ENCODE peak calls at places on chromosomes 11 and 22, in seven cellular contexts. One of them, this sample, is unnamed.

GRCh38 chr11:44601471-44602370 is 36.3 kb downstream of the CD82 start:
- DNase-seq in psoas muscle: no peak
- DNase-seq in fibroblast of pulmonary artery: no peak
- DNase-seq in stomach: no peak
- DNase-seq in Peyer's patch: peak
- DNase-seq in uterus: no peak
- DNase-seq in HFF-Myc: no peak
- DNase-seq in this sample: peak

GRCh38 chr11:83746921-83747585 is 460.9 kb upstream of the CCDC90B start:
- DNase-seq in psoas muscle: no peak
- DNase-seq in fibroblast of pulmonary artery: no peak
- DNase-seq in stomach: no peak
- DNase-seq in Peyer's patch: no peak
- DNase-seq in uterus: no peak
- DNase-seq in HFF-Myc: no peak
- DNase-seq in this sample: no peak

GRCh38 chr22:38716827-38717226 is 11.1 kb downstream of the GTPBP1 start:
- DNase-seq in psoas muscle: no peak
- DNase-seq in fibroblast of pulmonary artery: no peak
- DNase-seq in stomach: no peak
- DNase-seq in Peyer's patch: no peak
- DNase-seq in uterus: no peak
- DNase-seq in HFF-Myc: no peak
- DNase-seq in this sample: no peak

GRCh38 chr11:61133956-61134662 is 27.1 kb downstream of the VPS37C start:
- DNase-seq in psoas muscle: no peak
- DNase-seq in fibroblast of pulmonary artery: no peak
- DNase-seq in stomach: no peak
- DNase-seq in Peyer's patch: no peak
- DNase-seq in uterus: no peak
- DNase-seq in HFF-Myc: no peak
- DNase-seq in this sample: no peak

GRCh38 chr11:74134661-74135515 is 35.9 kb downstream of the C2CD3 start:
- DNase-seq in psoas muscle: no peak
- DNase-seq in fibroblast of pulmonary artery: no peak
- DNase-seq in stomach: no peak
- DNase-seq in Peyer's patch: no peak
- DNase-seq in uterus: no peak
- DNase-seq in HFF-Myc: no peak
- DNase-seq in this sample: no peak

GRCh38 chr11:96567193-96567592 is 177.4 kb downstream of the JRKL start:
- DNase-seq in psoas muscle: no peak
- DNase-seq in fibroblast of pulmonary artery: peak
- DNase-seq in stomach: no peak
- DNase-seq in Peyer's patch: no peak
- DNase-seq in uterus: no peak
- DNase-seq in HFF-Myc: no peak
- DNase-seq in this sample: no peak

GRCh38 chr11:65479184-65480145 is 19.4 kb upstream of the MALAT1 start:
- DNase-seq in psoas muscle: peak
- DNase-seq in fibroblast of pulmonary artery: peak
- DNase-seq in stomach: peak
- DNase-seq in Peyer's patch: no peak
- DNase-seq in uterus: peak
- DNase-seq in HFF-Myc: no peak
- DNase-seq in this sample: peak

GRCh38 chr22:38491707-38492348 is 14.3 kb downstream of the DDX17 start:
- DNase-seq in psoas muscle: no peak
- DNase-seq in fibroblast of pulmonary artery: no peak
- DNase-seq in stomach: no peak
- DNase-seq in Peyer's patch: no peak
- DNase-seq in uterus: no peak
- DNase-seq in HFF-Myc: no peak
- DNase-seq in this sample: no peak

GRCh38 chr11:75668508-75669297 is at the start of gene MAP6:
- DNase-seq in psoas muscle: peak
- DNase-seq in fibroblast of pulmonary artery: no peak
- DNase-seq in stomach: no peak
- DNase-seq in Peyer's patch: no peak
- DNase-seq in uterus: peak
- DNase-seq in HFF-Myc: no peak
- DNase-seq in this sample: peak

GRCh38 chr11:70885721-70886305 is 366.6 kb downstream of the SHANK2 start:
- DNase-seq in psoas muscle: no peak
- DNase-seq in fibroblast of pulmonary artery: no peak
- DNase-seq in stomach: no peak
- DNase-seq in Peyer's patch: no peak
- DNase-seq in uterus: no peak
- DNase-seq in HFF-Myc: no peak
- DNase-seq in this sample: no peak

GRCh38 chr22:45772726-45773125 is 101.1 kb downstream of the ATXN10 start:
- DNase-seq in psoas muscle: no peak
- DNase-seq in fibroblast of pulmonary artery: no peak
- DNase-seq in stomach: no peak
- DNase-seq in Peyer's patch: no peak
- DNase-seq in uterus: no peak
- DNase-seq in HFF-Myc: no peak
- DNase-seq in this sample: no peak

GRCh38 chr11:75262961-75263852 is 22.6 kb downstream of the TPBGL start:
- DNase-seq in psoas muscle: no peak
- DNase-seq in fibroblast of pulmonary artery: no peak
- DNase-seq in stomach: no peak
- DNase-seq in Peyer's patch: no peak
- DNase-seq in uterus: no peak
- DNase-seq in HFF-Myc: no peak
- DNase-seq in this sample: no peak

DNA sequence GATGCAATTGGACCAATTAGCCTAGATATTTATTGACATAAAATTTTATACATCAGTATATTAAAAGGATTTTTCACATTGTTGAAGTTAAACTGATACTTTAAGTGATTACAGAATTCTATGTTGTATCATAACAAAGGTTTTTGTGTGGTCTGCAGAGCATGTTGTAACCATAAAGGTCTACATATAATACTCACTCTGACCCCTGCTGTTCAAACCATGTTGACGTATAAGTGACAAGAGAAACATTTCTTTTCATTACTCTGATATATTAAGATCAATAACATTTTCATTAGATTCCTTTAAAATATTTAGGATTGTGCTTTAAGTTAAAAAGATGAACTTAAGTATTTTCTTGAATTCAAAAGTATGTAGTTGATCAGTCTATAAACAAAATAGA is 63.9 kb downstream of the GAS2 start:
- DNase-seq in psoas muscle: no peak
- DNase-seq in fibroblast of pulmonary artery: peak
- DNase-seq in stomach: no peak
- DNase-seq in Peyer's patch: no peak
- DNase-seq in uterus: no peak
- DNase-seq in HFF-Myc: no peak
- DNase-seq in this sample: peak
- TF ChIP-seq CTCF in psoas muscle: peak
- TF ChIP-seq CTCF in fibroblast of pulmonary artery: no peak
- TF ChIP-seq CTCF in stomach: no peak
- TF ChIP-seq CTCF in Peyer's patch: peak
- TF ChIP-seq CTCF in uterus: no peak
- TF ChIP-seq CTCF in HFF-Myc: no peak
- TF ChIP-seq CTCF in this sample: peak

GRCh38 chr11:400241-400729 is 6.3 kb downstream of the PKP3 start:
- DNase-seq in psoas muscle: no peak
- DNase-seq in fibroblast of pulmonary artery: no peak
- DNase-seq in stomach: no peak
- DNase-seq in Peyer's patch: no peak
- DNase-seq in uterus: no peak
- DNase-seq in HFF-Myc: no peak
- DNase-seq in this sample: no peak

GRCh38 chr11:396948-397548 is 3.0 kb downstream of the PKP3 start:
- DNase-seq in psoas muscle: peak
- DNase-seq in fibroblast of pulmonary artery: peak
- DNase-seq in stomach: no peak
- DNase-seq in Peyer's patch: peak
- DNase-seq in uterus: peak
- DNase-seq in HFF-Myc: no peak
- DNase-seq in this sample: no peak

GRCh38 chr11:396511-396947 is 2.5 kb downstream of the PKP3 start:
- DNase-seq in psoas muscle: no peak
- DNase-seq in fibroblast of pulmonary artery: peak
- DNase-seq in stomach: no peak
- DNase-seq in Peyer's patch: peak
- DNase-seq in uterus: no peak
- DNase-seq in HFF-Myc: no peak
- DNase-seq in this sample: no peak

GRCh38 chr11:398826-399225 is 4.8 kb downstream of the PKP3 start:
- DNase-seq in psoas muscle: no peak
- DNase-seq in fibroblast of pulmonary artery: peak
- DNase-seq in stomach: no peak
- DNase-seq in Peyer's patch: no peak
- DNase-seq in uterus: no peak
- DNase-seq in HFF-Myc: no peak
- DNase-seq in this sample: no peak

DNA sequence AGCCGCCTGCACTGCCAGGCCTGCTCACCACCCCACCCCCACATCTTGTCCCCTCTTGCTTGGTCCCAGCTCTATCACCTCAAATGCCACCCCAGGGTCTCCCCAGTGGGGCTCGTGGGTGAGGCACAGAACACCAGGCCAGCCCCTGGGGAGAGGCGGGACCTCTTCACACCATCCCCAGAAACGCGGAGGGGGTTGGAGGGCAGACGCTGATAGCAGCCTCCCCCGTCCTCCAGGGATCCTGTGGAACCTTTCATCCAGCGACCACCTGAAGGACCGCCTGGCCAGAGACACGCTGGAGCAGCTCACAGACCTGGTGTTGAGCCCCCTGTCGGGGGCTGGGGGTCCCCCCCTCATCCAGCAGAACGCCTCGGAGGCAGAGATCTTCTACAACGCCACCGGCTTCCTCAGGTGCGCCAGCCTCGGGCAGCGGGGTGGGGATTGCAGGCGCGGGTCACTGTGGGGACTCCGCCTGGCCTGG is 5.8 kb downstream of the PKP3 start:
- DNase-seq in psoas muscle: no peak
- DNase-seq in fibroblast of pulmonary artery: no peak
- DNase-seq in stomach: no peak
- DNase-seq in Peyer's patch: no peak
- DNase-seq in uterus: no peak
- DNase-seq in HFF-Myc: no peak
- DNase-seq in this sample: no peak
- H3K4me3 ChIP-seq in psoas muscle: no peak
- H3K4me3 ChIP-seq in fibroblast of pulmonary artery: no peak
- H3K4me3 ChIP-seq in stomach: no peak
- H3K4me3 ChIP-seq in Peyer's patch: no peak
- H3K4me3 ChIP-seq in uterus: no peak
- H3K4me3 ChIP-seq in HFF-Myc: no peak
- H3K4me3 ChIP-seq in this sample: no peak

GRCh38 chr11:85845052-85845631 is 10.0 kb upstream of the CCDC83 start:
- DNase-seq in psoas muscle: no peak
- DNase-seq in fibroblast of pulmonary artery: peak
- DNase-seq in stomach: no peak
- DNase-seq in Peyer's patch: no peak
- DNase-seq in uterus: no peak
- DNase-seq in HFF-Myc: no peak
- DNase-seq in this sample: no peak

GRCh38 chr11:85847436-85847835 is 7.7 kb upstream of the CCDC83 start:
- DNase-seq in psoas muscle: no peak
- DNase-seq in fibroblast of pulmonary artery: no peak
- DNase-seq in stomach: no peak
- DNase-seq in Peyer's patch: no peak
- DNase-seq in uterus: no peak
- DNase-seq in HFF-Myc: no peak
- DNase-seq in this sample: no peak

GRCh38 chr11:85844439-85845051 is 10.6 kb upstream of the CCDC83 start:
- DNase-seq in psoas muscle: no peak
- DNase-seq in fibroblast of pulmonary artery: peak
- DNase-seq in stomach: no peak
- DNase-seq in Peyer's patch: no peak
- DNase-seq in uterus: no peak
- DNase-seq in HFF-Myc: no peak
- DNase-seq in this sample: peak

GRCh38 chr11:85848556-85848955 is 6.6 kb upstream of the CCDC83 start:
- DNase-seq in psoas muscle: no peak
- DNase-seq in fibroblast of pulmonary artery: no peak
- DNase-seq in stomach: no peak
- DNase-seq in Peyer's patch: no peak
- DNase-seq in uterus: no peak
- DNase-seq in HFF-Myc: no peak
- DNase-seq in this sample: no peak

DNA sequence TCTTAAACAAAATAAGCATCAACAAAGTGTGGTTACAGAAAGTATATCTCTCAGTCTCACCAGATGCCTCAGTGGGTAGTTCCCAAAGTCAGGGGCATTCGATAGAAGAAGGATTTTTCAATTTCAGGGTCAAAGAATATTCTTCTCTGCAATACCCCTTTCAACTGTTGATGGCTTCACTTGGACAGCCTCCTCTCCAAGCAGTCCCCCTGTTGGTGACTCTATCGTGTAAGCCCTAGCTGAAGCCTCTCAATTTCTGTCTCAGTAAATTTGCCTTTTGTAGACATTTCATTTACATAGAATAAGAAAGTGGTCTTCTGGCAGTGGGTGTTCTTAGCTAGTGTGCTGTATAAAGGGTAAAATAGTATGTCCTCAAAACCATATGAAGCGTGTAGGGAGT is 11.3 kb upstream of the CCDC83 start:
- DNase-seq in psoas muscle: no peak
- DNase-seq in fibroblast of pulmonary artery: no peak
- DNase-seq in stomach: no peak
- DNase-seq in Peyer's patch: no peak
- DNase-seq in uterus: no peak
- DNase-seq in HFF-Myc: no peak
- DNase-seq in this sample: no peak
- TF ChIP-seq CTCF in psoas muscle: no peak
- TF ChIP-seq CTCF in fibroblast of pulmonary artery: no peak
- TF ChIP-seq CTCF in stomach: no peak
- TF ChIP-seq CTCF in Peyer's patch: no peak
- TF ChIP-seq CTCF in uterus: no peak
- TF ChIP-seq CTCF in HFF-Myc: no peak
- TF ChIP-seq CTCF in this sample: no peak

DNA sequence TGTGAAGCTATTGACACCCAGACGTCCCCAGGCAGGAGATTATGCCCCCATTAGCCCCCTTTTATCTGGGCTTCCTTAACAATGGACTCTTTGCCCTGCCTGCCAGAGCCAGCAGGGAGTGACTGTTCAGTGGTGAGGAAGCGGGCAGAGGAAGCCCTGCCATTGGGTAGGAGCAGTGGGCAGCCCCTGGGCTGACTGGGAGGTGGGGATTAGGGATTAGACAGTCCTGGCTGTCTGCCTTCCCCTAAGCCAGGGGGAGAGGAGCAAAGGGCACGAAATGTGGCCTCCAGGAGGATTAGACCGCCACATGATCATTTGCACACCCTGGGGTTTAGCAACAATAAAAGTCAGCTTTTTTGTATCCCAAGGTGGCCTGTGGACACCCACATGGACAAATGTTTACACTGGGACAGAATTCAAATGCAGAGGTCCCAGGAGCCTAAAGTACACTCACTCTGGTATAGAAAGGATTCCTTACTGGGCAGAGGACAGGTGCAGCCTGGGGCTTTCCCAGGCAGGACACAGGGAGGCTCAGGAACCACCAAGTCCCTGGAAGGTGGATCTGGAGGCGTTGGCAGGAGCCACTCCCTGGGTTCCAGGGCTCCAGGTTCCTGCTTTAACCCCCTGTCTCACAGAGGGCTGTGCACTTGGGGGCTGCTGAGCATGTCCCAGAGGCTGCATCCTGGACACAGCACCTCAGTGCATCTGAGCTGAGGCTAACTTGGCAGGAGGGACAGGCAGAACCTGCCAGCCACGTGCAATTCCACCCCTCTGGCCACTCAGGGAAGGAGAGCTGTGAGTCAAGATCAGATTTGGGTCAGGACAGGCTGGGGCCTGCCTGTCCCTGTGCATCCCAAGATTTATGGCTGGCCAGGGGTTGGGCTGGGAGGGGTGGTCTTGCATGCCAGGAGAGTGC is 2.1 kb downstream of the PNPLA3 start:
- DNase-seq in psoas muscle: no peak
- DNase-seq in fibroblast of pulmonary artery: peak
- DNase-seq in stomach: no peak
- DNase-seq in Peyer's patch: no peak
- DNase-seq in uterus: no peak
- DNase-seq in HFF-Myc: no peak
- DNase-seq in this sample: peak
- H3K4me3 ChIP-seq in psoas muscle: peak
- H3K4me3 ChIP-seq in fibroblast of pulmonary artery: peak
- H3K4me3 ChIP-seq in stomach: no peak
- H3K4me3 ChIP-seq in Peyer's patch: no peak
- H3K4me3 ChIP-seq in uterus: no peak
- H3K4me3 ChIP-seq in HFF-Myc: peak
- H3K4me3 ChIP-seq in this sample: no peak